ENCODE peak calls at places on chromosome 20, in four cellular contexts. J is MM.1S, M is astrocyte of the spinal cord, Y is GM23338. I is an unnamed sample.
A peak's percentile ranks its signal among the peaks of the same experiment; 100 is the strongest.

GRCh38 chr20:45970646-45971424 is 1.2 kb downstream of the ZNF335 start:
- DNase-seq in J (peak; percentile 12), M (peak; percentile 29), Y (no peak), I (no peak)

GRCh38 chr20:4894409-4894808 is 106.9 kb downstream of the SLC23A2 start:
- DNase-seq in J (peak; percentile 60), M (no peak), Y (no peak), I (no peak)

GRCh38 chr20:45347297-45347935 is 808 bp downstream of the SDC4 start:
- DNase-seq in J (no peak), M (no peak), Y (no peak), I (no peak)

GRCh38 chr20:51752343-51752951 is 15.7 kb downstream of the ATP9A start:
- DNase-seq in J (no peak), M (peak; percentile 87), Y (no peak), I (no peak)

GRCh38 chr20:7231303-7231702 is 463.8 kb downstream of the BMP2 start:
- DNase-seq in J (no peak), M (no peak), Y (no peak), I (no peak)

GRCh38 chr20:57680131-57680716 is 29.6 kb downstream of the PMEPA1 start:
- DNase-seq in J (peak; percentile 93), M (no peak), Y (no peak), I (peak; percentile 72)

GRCh38 chr20:25221592-25222460 is 26.1 kb upstream of the PYGB start:
- DNase-seq in J (no peak), M (no peak), Y (no peak), I (no peak)

GRCh38 chr20:45646898-45647297 is 15.8 kb upstream of the WFDC9 start:
- DNase-seq in J (no peak), M (no peak), Y (no peak), I (no peak)

GRCh38 chr20:7879883-7880282 is 60.4 kb downstream of the HAO1 start:
- DNase-seq in J (peak; percentile 53), M (peak; percentile 36), Y (peak; percentile 2), I (no peak)

GRCh38 chr20:56788671-56789610 is 159.8 kb downstream of the TFAP2C start:
- DNase-seq in J (no peak), M (peak; percentile 23), Y (peak; percentile 32), I (no peak)

GRCh38 chr20:35120012-35120701 is 27.0 kb downstream of the EDEM2 start:
- DNase-seq in J (no peak), M (peak; percentile 57), Y (no peak), I (no peak)

GRCh38 chr20:17598013-17598550 is 28.2 kb downstream of the DSTN start:
- DNase-seq in J (no peak), M (no peak), Y (no peak), I (no peak)

GRCh38 chr20:51306521-51307358 is 235.8 kb downstream of the NFATC2 start:
- DNase-seq in J (peak; percentile 68), M (peak; percentile 78), Y (peak; percentile 85), I (peak; percentile 57)

GRCh38 chr20:41183391-41183790 is 46.0 kb downstream of the PLCG1 start:
- DNase-seq in J (no peak), M (no peak), Y (no peak), I (no peak)

GRCh38 chr20:62063981-62064787 is 1.5 kb downstream of the TAF4 start:
- DNase-seq in J (no peak), M (no peak), Y (peak; percentile 67), I (no peak)

GRCh38 chr20:62060631-62061541 is 4.8 kb downstream of the TAF4 start:
- DNase-seq in J (no peak), M (no peak), Y (no peak), I (no peak)

GRCh38 chr20:62061851-62062418 is 3.7 kb downstream of the TAF4 start:
- DNase-seq in J (no peak), M (no peak), Y (no peak), I (no peak)

GRCh38 chr20:62063601-62063980 is 2.1 kb downstream of the TAF4 start:
- DNase-seq in J (no peak), M (peak; percentile 25), Y (peak; percentile 44), I (no peak)

GRCh38 chr20:62062661-62063600 is 2.8 kb downstream of the TAF4 start:
- DNase-seq in J (no peak), M (no peak), Y (no peak), I (no peak)
- H3K4me3 ChIP-seq in J (no peak overlapping the region), M (peak overlapping the region; percentile 28), Y (peak overlapping the region; percentile 56), I (no peak overlapping the region)

GRCh38 chr20:63233061-63233344 is 2.7 kb upstream of the BIRC7 start:
- DNase-seq in J (no peak), M (no peak), Y (no peak), I (no peak)

GRCh38 chr20:63233924-63234323 is 1.8 kb upstream of the BIRC7 start:
- DNase-seq in J (no peak), M (no peak), Y (no peak), I (no peak)

GRCh38 chr20:63232235-63233060 is 3.3 kb upstream of the BIRC7 start:
- DNase-seq in J (no peak), M (peak; percentile 87), Y (no peak), I (no peak)

GRCh38 chr20:63228786-63229185 is 6.9 kb upstream of the BIRC7 start:
- DNase-seq in J (no peak), M (no peak), Y (peak; percentile 65), I (no peak)

GRCh38 chr20:63230800-63231268 is 4.9 kb upstream of the BIRC7 start:
- DNase-seq in J (peak; percentile 24), M (peak; percentile 54), Y (peak; percentile 94), I (no peak)
- TF ChIP-seq CTCF in J (peak; percentile 38), M (peak; percentile 80), Y (peak; percentile 58), I (peak; percentile 14)

GRCh38 chr20:10519361-10520048 is 84.4 kb downstream of the SLX4IP start:
- DNase-seq in J (no peak), M (peak; percentile 64), Y (no peak), I (no peak)

GRCh38 chr20:10522328-10522727 is 87.2 kb downstream of the SLX4IP start:
- DNase-seq in J (no peak), M (peak; percentile 33), Y (no peak), I (no peak)

GRCh38 chr20:10521836-10522235 is 86.7 kb downstream of the SLX4IP start:
- DNase-seq in J (no peak), M (no peak), Y (no peak), I (no peak)

GRCh38 chr20:10523438-10523837 is 88.3 kb downstream of the SLX4IP start:
- DNase-seq in J (no peak), M (no peak), Y (no peak), I (no peak)

GRCh38 chr20:10521068-10521834 is 86.1 kb downstream of the SLX4IP start:
- DNase-seq in J (no peak), M (peak; percentile 91), Y (no peak), I (no peak)
- H3K4me3 ChIP-seq in J (no peak overlapping the region), M (no peak overlapping the region), Y (no peak overlapping the region), I (no peak overlapping the region)

GRCh38 chr20:1174787-1175186 is 10.0 kb downstream of the TMEM74B start:
- DNase-seq in J (no peak), M (no peak), Y (no peak), I (no peak)

GRCh38 chr20:1178623-1179022 is 6.2 kb downstream of the TMEM74B start:
- DNase-seq in J (no peak), M (no peak), Y (no peak), I (no peak)

GRCh38 chr20:1178103-1178502 is 6.7 kb downstream of the TMEM74B start:
- DNase-seq in J (no peak), M (no peak), Y (no peak), I (no peak)

GRCh38 chr20:1180949-1181348 is 3.8 kb downstream of the TMEM74B start:
- DNase-seq in J (no peak), M (no peak), Y (no peak), I (no peak)

GRCh38 chr20:1177680-1178079 is 7.1 kb downstream of the TMEM74B start:
- DNase-seq in J (no peak), M (no peak), Y (peak; percentile 77), I (no peak)
- TF ChIP-seq CTCF in J (no peak), M (no peak), Y (peak; percentile 47), I (peak; percentile 7)

I was measured in GM06990.